ENCODE peak calls at places on chromosomes 13 and 19, in seven cellular contexts. M, D, G, I, F, C and R are unnamed samples.

GRCh38 chr19:15200575-15201364 is at the start of gene NOTCH3:
- DNase-seq in M (no peak), D (no peak), G (no peak), I (no peak), F (no peak), C (no peak), R (no peak)

GRCh38 chr19:4602915-4603314 is 36.4 kb upstream of the TNFAIP8L1 start:
- DNase-seq in M (no peak), D (no peak), G (no peak), I (no peak), F (no peak), C (no peak), R (no peak)

GRCh38 chr19:53463263-53463662 is 4.3 kb upstream of the ZNF813 start:
- DNase-seq in M (no peak), D (no peak), G (no peak), I (peak), F (no peak), C (no peak), R (no peak)

GRCh38 chr13:46492946-46493345 is 60.0 kb upstream of the LRCH1 start:
- DNase-seq in M (no peak), D (peak), G (no peak), I (peak), F (no peak), C (no peak), R (no peak)

GRCh38 chr19:51644636-51645271 is 1.9 kb downstream of the SIGLEC14 start:
- DNase-seq in M (no peak), D (no peak), G (no peak), I (no peak), F (no peak), C (no peak), R (peak)

GRCh38 chr13:42715909-42716308 is 65.5 kb upstream of the FAM216B start:
- DNase-seq in M (no peak), D (no peak), G (no peak), I (no peak), F (no peak), C (no peak), R (no peak)

GRCh38 chr19:7494416-7495098 is 5.7 kb upstream of the PEX11G start:
- DNase-seq in M (no peak), D (no peak), G (no peak), I (no peak), F (no peak), C (no peak), R (no peak)

GRCh38 chr19:46629546-46630025 is 4.7 kb upstream of the PTGIR start:
- DNase-seq in M (no peak), D (no peak), G (no peak), I (no peak), F (no peak), C (no peak), R (no peak)

GRCh38 chr13:44629465-44630183 is 53.5 kb upstream of the TSC22D1 start:
- DNase-seq in M (no peak), D (no peak), G (no peak), I (no peak), F (no peak), C (no peak), R (no peak)

GRCh38 chr13:52158629-52159158 is 703 bp downstream of the NEK3 start:
- DNase-seq in M (no peak), D (no peak), G (no peak), I (no peak), F (no peak), C (no peak), R (no peak)

GRCh38 chr13:98103531-98103930 is 39.4 kb upstream of the FARP1 start:
- DNase-seq in M (no peak), D (no peak), G (no peak), I (no peak), F (no peak), C (no peak), R (no peak)

GRCh38 chr13:60583911-60584753 is 187.1 kb downstream of the TDRD3 start:
- DNase-seq in M (no peak), D (no peak), G (no peak), I (no peak), F (no peak), C (no peak), R (no peak)